ENCODE peak calls at places on chromosome 13, in four cellular contexts. V is IMR-90; Z is progenitor cell of endocrine pancreas; N is activated T-helper 1 cell treated with anti-CD3 and anti-CD28 coated beads, Interleukin-12 subunit alpha, Interleukin-12 subunit beta, Interleukin-2, Interleukin-4 antibody, amounts not matched to agents 30 ng/mL and 10 ng/mL and 1 ng/mL, durations not matched to agents 14 hours and 24 hours and 36 hours. O is an unnamed sample.

GRCh38 chr13:93535256-93535655 is 308.6 kb downstream of the GPC6 start:
- DNase-seq in V (peak), N (no peak), Z (no peak), O (peak)

GRCh38 chr13:20814224-20814910 is 40.6 kb upstream of the EEF1AKMT1 start:
- DNase-seq in V (peak), Z (no peak), N (no peak), O (peak)

GRCh38 chr13:61040180-61040579 is 375.5 kb downstream of the PCDH20 start:
- DNase-seq in Z (no peak), N (no peak), V (no peak), O (no peak)

GRCh38 chr13:32267836-32268439 is 47.2 kb downstream of the ZAR1L start:
- DNase-seq in N (peak), Z (peak), V (no peak), O (no peak)

GRCh38 chr13:80084086-80084676 is 256.7 kb downstream of the SPRY2 start:
- DNase-seq in N (no peak), V (peak), Z (no peak), O (peak)

GRCh38 chr13:98223741-98224140 is 46.7 kb upstream of the RNF113B start:
- DNase-seq in Z (no peak), V (no peak), N (no peak), O (no peak)

GRCh38 chr13:40494513-40494912 is 171.9 kb downstream of the FOXO1 start:
- DNase-seq in V (no peak), Z (no peak), N (no peak), O (no peak)

GRCh38 chr13:35512271-35512920 is 35.9 kb upstream of the MAB21L1 start:
- DNase-seq in N (no peak), Z (no peak), V (peak), O (peak)

GRCh38 chr13:94711561-94712286 is 621 bp downstream of the SOX21 start:
- DNase-seq in V (no peak), Z (peak), N (no peak), O (peak)

O was measured in fibroblast of villous mesenchyme.